ENCODE peak calls at places on chromosomes 13 and 19, in ten cellular contexts. W, I, T, Y, O, R, U, B, N and J are unnamed samples.

GRCh38 chr13:46179576-46180368 is 2.2 kb downstream of the LCP1 start:
- DNase-seq in W (peak), I (no peak), T (peak), Y (no peak), O (no peak), R (no peak), U (no peak), B (no peak), N (peak), J (peak)

GRCh38 chr13:93915269-93915809 is 564.1 kb downstream of the DCT start:
- DNase-seq in W (no peak), I (peak), T (no peak), Y (no peak), O (peak), R (peak), U (peak), B (no peak), N (no peak), J (no peak)

GRCh38 chr13:32897296-32897695 is 118.9 kb upstream of the KL start:
- DNase-seq in W (no peak), I (no peak), T (no peak), Y (no peak), O (no peak), R (peak), U (no peak), B (no peak), N (no peak), J (no peak)

GRCh38 chr13:46051958-46052313 is 610 bp downstream of the ZC3H13 start:
- DNase-seq in W (no peak), I (peak), T (no peak), Y (no peak), O (no peak), R (peak), U (no peak), B (no peak), N (no peak), J (no peak)

GRCh38 chr13:31191748-31192147 is 8.0 kb upstream of the B3GLCT start:
- DNase-seq in W (no peak), I (no peak), T (no peak), Y (no peak), O (no peak), R (no peak), U (no peak), B (no peak), N (no peak), J (no peak)

GRCh38 chr19:2719910-2720776 is 1.0 kb downstream of the DIRAS1 start:
- DNase-seq in W (no peak), I (peak), T (no peak), Y (no peak), O (peak), R (no peak), U (no peak), B (no peak), N (no peak), J (no peak)

GRCh38 chr19:18416778-18417249 is 2.4 kb upstream of the SSBP4 start:
- DNase-seq in W (peak), I (peak), T (no peak), Y (peak), O (peak), R (peak), U (no peak), B (peak), N (peak), J (peak)

GRCh38 chr19:14496849-14497346 is 971 bp upstream of the GIPC1 start:
- DNase-seq in W (no peak), I (no peak), T (no peak), Y (no peak), O (no peak), R (peak), U (no peak), B (no peak), N (no peak), J (no peak)

GRCh38 chr19:19937403-19937802 is 36.7 kb downstream of the ZNF93 start:
- DNase-seq in W (no peak), I (no peak), T (peak), Y (no peak), O (no peak), R (no peak), U (no peak), B (no peak), N (no peak), J (no peak)

GRCh38 chr13:84823528-84823927 is 941.3 kb upstream of the SLITRK1 start:
- DNase-seq in W (no peak), I (no peak), T (no peak), Y (no peak), O (no peak), R (no peak), U (no peak), B (no peak), N (no peak), J (no peak)

GRCh38 chr13:51249767-51250741 is 27.9 kb downstream of the FAM124A start:
- DNase-seq in W (no peak), I (no peak), T (peak), Y (peak), O (no peak), R (peak), U (no peak), B (no peak), N (no peak), J (peak)

GRCh38 chr13:97341135-97341534 is 92.8 kb upstream of the RAP2A start:
- DNase-seq in W (no peak), I (no peak), T (no peak), Y (no peak), O (no peak), R (no peak), U (no peak), B (no peak), N (no peak), J (no peak)

GRCh38 chr19:2663920-2664571 is 38.4 kb downstream of the GNG7 start:
- DNase-seq in W (no peak), I (no peak), T (peak), Y (peak), O (no peak), R (no peak), U (no peak), B (no peak), N (no peak), J (peak)

GRCh38 chr19:53553865-53554791 is 16.2 kb downstream of the ZNF331 start:
- DNase-seq in W (peak), I (peak), T (no peak), Y (peak), O (peak), R (peak), U (peak), B (no peak), N (peak), J (peak)

GRCh38 chr19:29564574-29565005 is 38.8 kb downstream of the VSTM2B start:
- DNase-seq in W (no peak), I (no peak), T (no peak), Y (no peak), O (no peak), R (peak), U (no peak), B (no peak), N (no peak), J (no peak)

GRCh38 chr19:7847664-7848063 is 17.6 kb downstream of the EVI5L start:
- DNase-seq in W (no peak), I (no peak), T (no peak), Y (no peak), O (no peak), R (no peak), U (no peak), B (no peak), N (no peak), J (no peak)

GRCh38 chr19:35797663-35798062 is 15.0 kb downstream of the PRODH2 start:
- DNase-seq in W (no peak), I (no peak), T (no peak), Y (no peak), O (no peak), R (no peak), U (no peak), B (no peak), N (no peak), J (no peak)

GRCh38 chr13:73248711-73249580 is 190.1 kb downstream of the KLF5 start:
- DNase-seq in W (peak), I (no peak), T (no peak), Y (no peak), O (no peak), R (peak), U (peak), B (peak), N (no peak), J (no peak)

GRCh38 chr13:30051531-30052060 is 201.2 kb upstream of the UBL3 start:
- DNase-seq in W (no peak), I (no peak), T (no peak), Y (no peak), O (no peak), R (no peak), U (no peak), B (no peak), N (no peak), J (no peak)

GRCh38 chr13:40503966-40504591 is 162.4 kb downstream of the FOXO1 start:
- DNase-seq in W (no peak), I (peak), T (no peak), Y (no peak), O (peak), R (peak), U (no peak), B (peak), N (no peak), J (no peak)

GRCh38 chr19:54470991-54471782 is 1.9 kb downstream of the CDC42EP5 start:
- DNase-seq in W (no peak), I (peak), T (no peak), Y (peak), O (no peak), R (no peak), U (no peak), B (no peak), N (no peak), J (no peak)

GRCh38 chr13:52879950-52880650 is 31.7 kb upstream of the PCDH8 start:
- DNase-seq in W (no peak), I (no peak), T (no peak), Y (no peak), O (no peak), R (no peak), U (no peak), B (no peak), N (no peak), J (no peak)

GRCh38 chr19:15452111-15453047 is 2.6 kb upstream of the WIZ start:
- DNase-seq in W (peak), I (peak), T (peak), Y (no peak), O (peak), R (peak), U (peak), B (peak), N (no peak), J (no peak)

GRCh38 chr13:39506559-39507390 is 96.2 kb downstream of the LHFPL6 start:
- DNase-seq in W (no peak), I (peak), T (peak), Y (no peak), O (peak), R (peak), U (peak), B (no peak), N (no peak), J (no peak)

GRCh38 chr19:51458051-51458645 is at the start of gene SIGLEC8:
- DNase-seq in W (no peak), I (no peak), T (no peak), Y (no peak), O (no peak), R (no peak), U (no peak), B (no peak), N (no peak), J (no peak)

GRCh38 chr13:24683833-24684599 is 3.8 kb downstream of the ATP12A start:
- DNase-seq in W (no peak), I (peak), T (peak), Y (peak), O (no peak), R (peak), U (no peak), B (no peak), N (peak), J (peak)

GRCh38 chr19:4622695-4623421 is 16.5 kb upstream of the TNFAIP8L1 start:
- DNase-seq in W (no peak), I (peak), T (no peak), Y (no peak), O (no peak), R (no peak), U (no peak), B (no peak), N (no peak), J (no peak)

GRCh38 chr13:73865027-73865426 is 269.2 kb downstream of the KLF12 start:
- DNase-seq in W (no peak), I (no peak), T (no peak), Y (no peak), O (no peak), R (no peak), U (no peak), B (no peak), N (no peak), J (no peak)